ENCODE peak calls at places on chromosome X, in eight cellular contexts. B is left ventricle myocardium inferior; V is stimulated activated CD4-positive, alpha-beta T cell treated with anti-CD3 and anti-CD28 coated beads, Interleukin-15, amount 100 ng/mL, for 1 hour; L is T-helper 2 cell; C is iPS DF 19.7; Q is nephron progenitor cell; O is Calu3; T is activated T-cell treated with anti-CD3 and anti-CD28 coated beads, Interleukin-2, amount 50 U/mL, for 72 hours. P is an unnamed sample.

GRCh38 chrX:132277953-132278614 is 58.8 kb upstream of the RAP2C start:
- DNase-seq in L (no peak), O (no peak), B (no peak), V (no peak), Q (no peak), C (no peak), T (no peak), P (no peak)

GRCh38 chrX:126272795-126273497 is 106.9 kb upstream of the DCAF12L2 start:
- DNase-seq in O (no peak), V (no peak), B (no peak), T (no peak), C (no peak), Q (no peak), L (no peak), P (no peak)

GRCh38 chrX:19097553-19097952 is 24.7 kb downstream of the ADGRG2 start:
- DNase-seq in L (no peak), C (no peak), B (no peak), Q (no peak), T (no peak), V (no peak), O (no peak), P (no peak)

GRCh38 chrX:151393514-151393913 is 3.5 kb upstream of the VMA21 start:
- DNase-seq in B (no peak), V (peak), C (no peak), O (no peak), L (no peak), Q (no peak), T (peak), P (no peak)

GRCh38 chrX:150767475-150768131 is 74.4 kb downstream of the MTMR1 start:
- DNase-seq in V (no peak), B (no peak), O (no peak), Q (no peak), C (no peak), T (peak), L (no peak), P (no peak)

GRCh38 chrX:135520022-135520552 is 373 bp upstream of the INTS6L start:
- DNase-seq in B (no peak), C (no peak), T (no peak), O (peak), L (no peak), V (no peak), Q (no peak), P (peak)

GRCh38 chrX:40912166-40912565 is 173.1 kb upstream of the USP9X start:
- DNase-seq in B (no peak), C (no peak), T (no peak), L (no peak), Q (no peak), O (no peak), V (no peak), P (no peak)

GRCh38 chrX:150254909-150255308 is 108.2 kb upstream of the MAMLD1 start:
- DNase-seq in C (no peak), Q (no peak), T (no peak), B (no peak), V (no peak), L (no peak), O (no peak), P (no peak)

GRCh38 chrX:134883134-134883700 is 107.6 kb upstream of the SMIM10 start:
- DNase-seq in C (no peak), B (no peak), T (no peak), O (no peak), V (no peak), Q (no peak), L (no peak), P (no peak)